ENCODE peak calls at places on chromosomes 13 and 19, in ten cellular contexts. X is CD8-positive, alpha-beta T cell; B is cardiac muscle cell; O is WERI-Rb-1; U is testis; Y is SK-N-SH; N is heart right ventricle; C is PC-3; F is esophagus squamous epithelium; M is MM.1S. R is an unnamed sample.
A peak's percentile ranks its signal among the peaks of the same experiment; 100 is the strongest.

GRCh38 chr19:7004313-7004931 is 16.8 kb downstream of the MBD3L2B start:
- DNase-seq in Y (no peak), O (peak; percentile 14), B (peak; percentile 1), M (peak; percentile 68), N (no peak), U (no peak), F (no peak), C (peak; percentile 74), X (no peak), R (no peak)

GRCh38 chr13:39452412-39452811 is 150.6 kb downstream of the LHFPL6 start:
- DNase-seq in Y (no peak), U (no peak), F (no peak), O (no peak), M (no peak), C (no peak), B (peak; percentile 55), X (no peak), N (no peak), R (no peak)

GRCh38 chr13:73417012-73417615 is 358.3 kb downstream of the KLF5 start:
- DNase-seq in Y (peak; percentile 9), B (no peak), U (peak; percentile 16), N (no peak), M (no peak), C (peak; percentile 64), F (no peak), O (no peak), X (no peak), R (no peak)

GRCh38 chr19:10751109-10751972 is 33.5 kb downstream of the DNM2 start:
- DNase-seq in U (peak; percentile 41), N (no peak), B (no peak), M (no peak), X (no peak), Y (no peak), C (no peak), O (no peak), F (no peak), R (peak; percentile 41)

GRCh38 chr19:38852231-38853044 is 2.7 kb upstream of the HNRNPL start:
- DNase-seq in F (no peak), U (peak; percentile 66), N (no peak), Y (peak; percentile 43), M (peak; percentile 64), B (no peak), O (peak; percentile 49), C (peak; percentile 57), X (peak; percentile 73), R (peak; percentile 86)

GRCh38 chr13:109576331-109576813 is 210.0 kb downstream of the IRS2 start:
- DNase-seq in F (no peak), X (no peak), Y (no peak), O (no peak), C (peak; percentile 60), B (no peak), U (no peak), N (no peak), M (no peak), R (no peak)

GRCh38 chr13:85528578-85529215 is 270.5 kb downstream of the SLITRK6 start:
- DNase-seq in M (no peak), U (no peak), O (no peak), C (peak; percentile 81), N (no peak), X (no peak), B (no peak), Y (no peak), F (no peak), R (no peak)

GRCh38 chr13:35830850-35831450 is 300.2 kb downstream of the DCLK1 start:
- DNase-seq in M (no peak), N (no peak), B (no peak), Y (no peak), X (no peak), U (no peak), C (no peak), F (no peak), O (no peak), R (no peak)

GRCh38 chr13:110187501-110188161 is 119.3 kb downstream of the COL4A1 start:
- DNase-seq in O (no peak), B (peak; percentile 93), M (no peak), N (peak; percentile 43), X (no peak), U (peak; percentile 58), C (peak; percentile 79), Y (peak; percentile 44), F (no peak), R (peak; percentile 66)

GRCh38 chr13:78660130-78660857 is 1.3 kb upstream of the OBI1 start:
- DNase-seq in U (peak; percentile 45), X (peak; percentile 52), B (no peak), C (no peak), F (no peak), M (no peak), N (no peak), Y (peak; percentile 47), O (no peak), R (peak; percentile 58)

GRCh38 chr13:80475718-80476117 is 134.8 kb upstream of the SPRY2 start:
- DNase-seq in F (no peak), B (no peak), Y (no peak), N (no peak), O (no peak), M (no peak), U (no peak), X (no peak), C (no peak), R (no peak)

GRCh38 chr19:11199517-11199916 is 2.2 kb upstream of the KANK2 start:
- DNase-seq in F (no peak), M (no peak), X (no peak), O (no peak), C (no peak), B (no peak), U (no peak), Y (no peak), N (no peak), R (no peak)

GRCh38 chr19:51194527-51195315 is 30.2 kb upstream of the CD33 start:
- DNase-seq in X (no peak), F (no peak), O (no peak), U (peak; percentile 23), N (no peak), Y (no peak), B (no peak), C (no peak), M (no peak), R (no peak)

GRCh38 chr13:112761701-112762689 is 72.2 kb downstream of the ATP11A start:
- DNase-seq in O (no peak), U (no peak), M (no peak), F (no peak), Y (no peak), C (no peak), X (no peak), N (no peak), B (peak; percentile 55), R (peak; percentile 74)

GRCh38 chr13:109704771-109705628 is 81.4 kb downstream of the IRS2 start:
- DNase-seq in F (no peak), U (peak; percentile 38), N (peak; percentile 35), X (no peak), M (no peak), C (peak; percentile 54), O (no peak), Y (no peak), B (no peak), R (peak; percentile 79)

GRCh38 chr13:97975280-97975850 is 21.9 kb downstream of the IPO5 start:
- DNase-seq in X (no peak), U (no peak), Y (no peak), B (no peak), F (no peak), N (no peak), C (no peak), O (no peak), M (no peak), R (no peak)

GRCh38 chr13:27005976-27006518 is 165.6 kb downstream of the USP12 start:
- DNase-seq in X (no peak), M (no peak), F (no peak), U (no peak), Y (no peak), O (no peak), C (no peak), B (no peak), N (no peak), R (no peak)
- H3K4me3 ChIP-seq in X (no peak overlapping the region), M (no peak overlapping the region), F (no peak overlapping the region), U (no peak overlapping the region), Y (no peak overlapping the region), O (peak overlapping the region; percentile 56), C (peak overlapping the region; percentile 61), B (peak overlapping the region; percentile 16), N (peak overlapping the region; percentile 52), R (no peak overlapping the region)

DNA sequence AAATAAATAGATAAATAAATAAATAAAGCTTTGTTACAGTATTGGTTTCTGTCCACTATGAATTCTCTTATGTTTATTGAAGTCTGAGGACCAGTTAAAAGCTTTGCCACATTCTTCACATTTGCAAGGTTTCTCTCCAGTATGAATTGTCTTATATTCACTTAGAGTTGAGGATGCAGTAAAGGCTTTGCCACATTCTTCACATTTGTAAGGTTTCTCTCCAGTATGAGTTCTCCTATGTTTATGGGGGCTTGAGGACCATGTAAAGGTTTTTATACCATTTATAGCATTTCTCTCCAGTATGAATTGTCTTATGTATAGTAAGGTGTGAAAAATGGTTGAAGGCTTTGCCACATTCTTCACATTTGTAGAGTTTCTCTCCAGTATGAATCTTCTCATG is 168.3 kb downstream of the ZNF737 start:
- DNase-seq in U (no peak), O (no peak), B (no peak), N (no peak), C (no peak), X (no peak), M (no peak), F (no peak), Y (no peak), R (no peak)
- H3K9me3 ChIP-seq in U (no peaks in the 10 kb centered on the region), O (peaks cover 13% of the 10 kb centered on the region), B (no peaks in the 10 kb centered on the region), N (peaks cover 6% of the 10 kb centered on the region), C (peaks cover 44% of the 10 kb centered on the region), X (peaks cover 14% of the 10 kb centered on the region), M (no peaks in the 10 kb centered on the region), F (peaks cover 60% of the 10 kb centered on the region), Y (peaks cover 5% of the 10 kb centered on the region), R (peaks cover 12% of the 10 kb centered on the region)

GRCh38 chr19:35055715-35056179 is 14.2 kb downstream of the HPN start:
- DNase-seq in O (peak; percentile 83), N (no peak), F (no peak), U (no peak), M (peak; percentile 28), X (no peak), Y (no peak), C (peak; percentile 39), B (no peak), R (no peak)
- H3K4me3 ChIP-seq in O (no peak overlapping the region), N (no peak overlapping the region), F (no peak overlapping the region), U (no peak overlapping the region), M (no peak overlapping the region), X (no peak overlapping the region), Y (no peak overlapping the region), C (no peak overlapping the region), B (no peak overlapping the region), R (no peak overlapping the region)

GRCh38 chr19:2902590-2903218 is 2.0 kb downstream of the ZNF57 start:
- DNase-seq in C (no peak), B (no peak), O (no peak), M (no peak), U (no peak), Y (no peak), N (no peak), X (no peak), F (no peak), R (no peak)

GRCh38 chr19:2905918-2906519 is 5.3 kb downstream of the ZNF57 start:
- DNase-seq in X (no peak), C (no peak), N (no peak), U (no peak), O (no peak), M (no peak), B (no peak), F (no peak), Y (no peak), R (no peak)

GRCh38 chr19:2912306-2912705 is 11.6 kb downstream of the ZNF57 start:
- DNase-seq in B (no peak), O (no peak), C (no peak), Y (no peak), M (no peak), N (no peak), X (no peak), U (no peak), F (no peak), R (no peak)

GRCh38 chr19:2906631-2907195 is 6.0 kb downstream of the ZNF57 start:
- DNase-seq in C (no peak), M (no peak), U (no peak), B (no peak), O (no peak), Y (no peak), X (no peak), F (no peak), N (no peak), R (no peak)
- H3K9me3 ChIP-seq in C (no peaks in the 10 kb centered on the region), M (no peaks in the 10 kb centered on the region), U (no peaks in the 10 kb centered on the region), B (no peaks in the 10 kb centered on the region), O (no peaks in the 10 kb centered on the region), Y (no peaks in the 10 kb centered on the region), X (no peaks in the 10 kb centered on the region), F (no peaks in the 10 kb centered on the region), N (no peaks in the 10 kb centered on the region), R (no peaks in the 10 kb centered on the region)